ENCODE peak calls at places on chromosomes 12 and 14, in five cellular contexts. One of them, this sample, is unnamed.

GRCh38 chr14:101636081-101636560 is 74.8 kb downstream of the DIO3 start:
- DNase-seq in endothelial cell of umbilical vein: no peak
- DNase-seq in hepatic stellate cell: no peak
- DNase-seq in adipocyte: no peak
- DNase-seq in SW 1271: no peak
- DNase-seq in this sample: peak

GRCh38 chr14:54840336-54840735 is 62.3 kb downstream of the GCH1 start:
- DNase-seq in endothelial cell of umbilical vein: no peak
- DNase-seq in hepatic stellate cell: no peak
- DNase-seq in adipocyte: no peak
- DNase-seq in SW 1271: no peak
- DNase-seq in this sample: no peak

GRCh38 chr12:29728033-29728432 is 55.7 kb downstream of the TMTC1 start:
- DNase-seq in endothelial cell of umbilical vein: no peak
- DNase-seq in hepatic stellate cell: no peak
- DNase-seq in adipocyte: no peak
- DNase-seq in SW 1271: no peak
- DNase-seq in this sample: no peak

GRCh38 chr12:57782608-57783465 is at the start of gene TSFM:
- DNase-seq in endothelial cell of umbilical vein: peak
- DNase-seq in hepatic stellate cell: peak
- DNase-seq in adipocyte: peak
- DNase-seq in SW 1271: peak
- DNase-seq in this sample: peak

GRCh38 chr12:76623929-76624328 is 64.4 kb upstream of the OSBPL8 start:
- DNase-seq in endothelial cell of umbilical vein: peak
- DNase-seq in hepatic stellate cell: no peak
- DNase-seq in adipocyte: peak
- DNase-seq in SW 1271: no peak
- DNase-seq in this sample: peak

GRCh38 chr12:128853321-128854197 is at the start of gene GLT1D1:
- DNase-seq in endothelial cell of umbilical vein: no peak
- DNase-seq in hepatic stellate cell: no peak
- DNase-seq in adipocyte: no peak
- DNase-seq in SW 1271: no peak
- DNase-seq in this sample: no peak

GRCh38 chr12:59149995-59150642 is 229.8 kb upstream of the LRIG3 start:
- DNase-seq in endothelial cell of umbilical vein: peak
- DNase-seq in hepatic stellate cell: no peak
- DNase-seq in adipocyte: peak
- DNase-seq in SW 1271: peak
- DNase-seq in this sample: peak

GRCh38 chr12:49627752-49628360 is 4.5 kb downstream of the PRPF40B start:
- DNase-seq in endothelial cell of umbilical vein: peak
- DNase-seq in hepatic stellate cell: no peak
- DNase-seq in adipocyte: no peak
- DNase-seq in SW 1271: no peak
- DNase-seq in this sample: peak

GRCh38 chr14:93163570-93163969 is 21.1 kb downstream of the MOAP1 start:
- DNase-seq in endothelial cell of umbilical vein: no peak
- DNase-seq in hepatic stellate cell: no peak
- DNase-seq in adipocyte: no peak
- DNase-seq in SW 1271: no peak
- DNase-seq in this sample: no peak

GRCh38 chr12:9787340-9787737 is 26.6 kb upstream of the CD69 start:
- DNase-seq in endothelial cell of umbilical vein: no peak
- DNase-seq in hepatic stellate cell: no peak
- DNase-seq in adipocyte: peak
- DNase-seq in SW 1271: no peak
- DNase-seq in this sample: peak

GRCh38 chr12:54037360-54038259 is 4.8 kb downstream of the HOXC5 start:
- DNase-seq in endothelial cell of umbilical vein: no peak
- DNase-seq in hepatic stellate cell: no peak
- DNase-seq in adipocyte: no peak
- DNase-seq in SW 1271: no peak
- DNase-seq in this sample: no peak

GRCh38 chr12:109535231-109535862 is 38.0 kb downstream of the MMAB start:
- DNase-seq in endothelial cell of umbilical vein: no peak
- DNase-seq in hepatic stellate cell: no peak
- DNase-seq in adipocyte: no peak
- DNase-seq in SW 1271: no peak
- DNase-seq in this sample: no peak

GRCh38 chr14:92407395-92407794 is 84.4 kb downstream of the SLC24A4 start:
- DNase-seq in endothelial cell of umbilical vein: no peak
- DNase-seq in hepatic stellate cell: no peak
- DNase-seq in adipocyte: no peak
- DNase-seq in SW 1271: no peak
- DNase-seq in this sample: no peak

GRCh38 chr12:29148958-29149690 is at the start of gene FAR2:
- DNase-seq in endothelial cell of umbilical vein: peak
- DNase-seq in hepatic stellate cell: peak
- DNase-seq in adipocyte: peak
- DNase-seq in SW 1271: no peak
- DNase-seq in this sample: peak

GRCh38 chr14:101410126-101410525 is 151.2 kb upstream of the DIO3 start:
- DNase-seq in endothelial cell of umbilical vein: no peak
- DNase-seq in hepatic stellate cell: no peak
- DNase-seq in adipocyte: no peak
- DNase-seq in SW 1271: no peak
- DNase-seq in this sample: no peak

GRCh38 chr14:76977793-76978730 is 50.4 kb downstream of the IRF2BPL start:
- DNase-seq in endothelial cell of umbilical vein: no peak
- DNase-seq in hepatic stellate cell: no peak
- DNase-seq in adipocyte: peak
- DNase-seq in SW 1271: no peak
- DNase-seq in this sample: peak

GRCh38 chr14:92540472-92541048 is 27.0 kb downstream of the RIN3 start:
- DNase-seq in endothelial cell of umbilical vein: peak
- DNase-seq in hepatic stellate cell: peak
- DNase-seq in adipocyte: peak
- DNase-seq in SW 1271: peak
- DNase-seq in this sample: peak

GRCh38 chr12:52285172-52285745 is 6.1 kb downstream of the KRT81 start:
- DNase-seq in endothelial cell of umbilical vein: no peak
- DNase-seq in hepatic stellate cell: no peak
- DNase-seq in adipocyte: peak
- DNase-seq in SW 1271: peak
- DNase-seq in this sample: peak

GRCh38 chr14:68593806-68594536 is 198.9 kb downstream of the ZFP36L1 start:
- DNase-seq in endothelial cell of umbilical vein: no peak
- DNase-seq in hepatic stellate cell: no peak
- DNase-seq in adipocyte: no peak
- DNase-seq in SW 1271: no peak
- DNase-seq in this sample: peak

GRCh38 chr14:24353551-24354529 is 14.0 kb upstream of the RIPK3 start:
- DNase-seq in endothelial cell of umbilical vein: no peak
- DNase-seq in hepatic stellate cell: no peak
- DNase-seq in adipocyte: peak
- DNase-seq in SW 1271: no peak
- DNase-seq in this sample: peak

GRCh38 chr12:71871116-71871515 is 31.6 kb downstream of the TBC1D15 start:
- DNase-seq in endothelial cell of umbilical vein: no peak
- DNase-seq in hepatic stellate cell: peak
- DNase-seq in adipocyte: peak
- DNase-seq in SW 1271: no peak
- DNase-seq in this sample: peak

GRCh38 chr12:64478661-64479060 is 26.7 kb downstream of the TBK1 start:
- DNase-seq in endothelial cell of umbilical vein: no peak
- DNase-seq in hepatic stellate cell: no peak
- DNase-seq in adipocyte: no peak
- DNase-seq in SW 1271: no peak
- DNase-seq in this sample: no peak

GRCh38 chr14:91367173-91368171 is 50.1 kb downstream of the CCDC88C start:
- DNase-seq in endothelial cell of umbilical vein: peak
- DNase-seq in hepatic stellate cell: peak
- DNase-seq in adipocyte: no peak
- DNase-seq in SW 1271: no peak
- DNase-seq in this sample: no peak

GRCh38 chr12:20175704-20176388 is 192.5 kb upstream of the PDE3A start:
- DNase-seq in endothelial cell of umbilical vein: no peak
- DNase-seq in hepatic stellate cell: no peak
- DNase-seq in adipocyte: no peak
- DNase-seq in SW 1271: no peak
- DNase-seq in this sample: no peak

GRCh38 chr12:127145929-127146789 is 1120.8 kb upstream of the TMEM132C start:
- DNase-seq in endothelial cell of umbilical vein: no peak
- DNase-seq in hepatic stellate cell: peak
- DNase-seq in adipocyte: peak
- DNase-seq in SW 1271: no peak
- DNase-seq in this sample: peak

GRCh38 chr14:65369560-65369959 is 43.0 kb upstream of the FUT8 start:
- DNase-seq in endothelial cell of umbilical vein: no peak
- DNase-seq in hepatic stellate cell: no peak
- DNase-seq in adipocyte: no peak
- DNase-seq in SW 1271: no peak
- DNase-seq in this sample: no peak